ENCODE peak calls at places on chromosomes 11 and 22, in eight cellular contexts. C, N, P, G, A, J, B and R are unnamed samples.

GRCh38 chr22:45910928-45911467 is 66.0 kb downstream of the WNT7B start:
- DNase-seq in C (no peak), N (no peak), P (no peak), G (no peak), A (no peak), J (no peak), B (no peak), R (no peak)

GRCh38 chr11:64084962-64085710 is 49.4 kb downstream of the FLRT1 start:
- DNase-seq in C (no peak), N (no peak), P (no peak), G (no peak), A (no peak), J (no peak), B (no peak), R (no peak)

GRCh38 chr11:103880968-103881367 is 155.5 kb upstream of the DDI1 start:
- DNase-seq in C (no peak), N (no peak), P (no peak), G (no peak), A (no peak), J (no peak), B (no peak), R (no peak)

GRCh38 chr11:2521081-2521480 is 76.3 kb downstream of the KCNQ1 start:
- DNase-seq in C (no peak), N (no peak), P (no peak), G (no peak), A (peak), J (no peak), B (peak), R (peak)

GRCh38 chr11:33778682-33779081 is 4.4 kb upstream of the FBXO3 start:
- DNase-seq in C (no peak), N (peak), P (peak), G (no peak), A (peak), J (no peak), B (no peak), R (no peak)

GRCh38 chr11:3617990-3618389 is 23.8 kb downstream of the ART5 start:
- DNase-seq in C (no peak), N (no peak), P (no peak), G (no peak), A (peak), J (no peak), B (no peak), R (no peak)

GRCh38 chr11:13114566-13115465 is 105.7 kb downstream of the RASSF10 start:
- DNase-seq in C (no peak), N (peak), P (no peak), G (no peak), A (peak), J (no peak), B (no peak), R (no peak)

GRCh38 chr11:117316197-117316961 is at the start of gene BACE1:
- DNase-seq in C (no peak), N (peak), P (peak), G (peak), A (peak), J (no peak), B (no peak), R (no peak)

GRCh38 chr11:58654079-58654907 is 31.8 kb downstream of the CNTF start:
- DNase-seq in C (peak), N (peak), P (peak), G (peak), A (peak), J (no peak), B (peak), R (peak)

GRCh38 chr11:22432331-22433065 is 94.3 kb downstream of the SLC17A6 start:
- DNase-seq in C (peak), N (no peak), P (no peak), G (no peak), A (peak), J (no peak), B (no peak), R (no peak)

GRCh38 chr11:121328967-121329653 is 36.5 kb downstream of the SC5D start:
- DNase-seq in C (no peak), N (no peak), P (no peak), G (no peak), A (no peak), J (no peak), B (no peak), R (no peak)

GRCh38 chr11:9601041-9601875 is 27.8 kb downstream of the WEE1 start:
- DNase-seq in C (peak), N (peak), P (peak), G (no peak), A (peak), J (no peak), B (peak), R (peak)

GRCh38 chr11:119741369-119742262 is 12.6 kb upstream of the NECTIN1 start:
- DNase-seq in C (peak), N (peak), P (no peak), G (peak), A (peak), J (no peak), B (peak), R (peak)

GRCh38 chr11:69880041-69880802 is 61.0 kb upstream of the FGF3 start:
- DNase-seq in C (no peak), N (no peak), P (no peak), G (no peak), A (peak), J (no peak), B (peak), R (peak)

GRCh38 chr11:74025467-74026166 is 16.7 kb upstream of the UCP3 start:
- DNase-seq in C (no peak), N (peak), P (peak), G (no peak), A (no peak), J (no peak), B (no peak), R (no peak)

GRCh38 chr11:26753738-26754504 is 32.1 kb upstream of the SLC5A12 start:
- DNase-seq in C (no peak), N (peak), P (peak), G (peak), A (peak), J (peak), B (no peak), R (no peak)

GRCh38 chr11:119330237-119330636 is 4.1 kb upstream of the RNF26 start:
- DNase-seq in C (no peak), N (no peak), P (no peak), G (no peak), A (no peak), J (no peak), B (no peak), R (no peak)

GRCh38 chr11:125173556-125173955 is 9.0 kb downstream of the PKNOX2 start:
- DNase-seq in C (no peak), N (no peak), P (no peak), G (no peak), A (no peak), J (no peak), B (no peak), R (no peak)

GRCh38 chr11:16859651-16860050 is 121.2 kb downstream of the C11orf58 start:
- DNase-seq in C (no peak), N (no peak), P (no peak), G (no peak), A (no peak), J (no peak), B (no peak), R (no peak)

GRCh38 chr11:1029686-1030085 is 6.8 kb downstream of the MUC6 start:
- DNase-seq in C (no peak), N (no peak), P (no peak), G (no peak), A (peak), J (no peak), B (no peak), R (no peak)

GRCh38 chr22:43891360-43892182 is at the start of gene PNPLA5:
- DNase-seq in C (peak), N (no peak), P (no peak), G (no peak), A (peak), J (no peak), B (no peak), R (no peak)

GRCh38 chr11:26649884-26650283 is 72.0 kb downstream of the SLC5A12 start:
- DNase-seq in C (peak), N (peak), P (peak), G (peak), A (peak), J (no peak), B (no peak), R (no peak)

GRCh38 chr22:32378703-32379272 is 21.1 kb downstream of the RFPL3 start:
- DNase-seq in C (peak), N (peak), P (peak), G (no peak), A (peak), J (no peak), B (no peak), R (no peak)

GRCh38 chr11:123783536-123783935 is 22.6 kb downstream of the OR6M1 start:
- DNase-seq in C (no peak), N (no peak), P (no peak), G (no peak), A (no peak), J (no peak), B (no peak), R (no peak)

GRCh38 chr11:77129841-77130756 is 2.1 kb downstream of the MYO7A start:
- DNase-seq in C (no peak), N (no peak), P (no peak), G (no peak), A (no peak), J (no peak), B (no peak), R (no peak)

GRCh38 chr11:8964324-8965320 is at the start of gene TMEM9B:
- DNase-seq in C (peak), N (peak), P (peak), G (peak), A (peak), J (no peak), B (peak), R (peak)

GRCh38 chr11:1238767-1239595 is 16.1 kb downstream of the MUC5B start:
- DNase-seq in C (no peak), N (no peak), P (no peak), G (peak), A (peak), J (no peak), B (no peak), R (no peak)

GRCh38 chr11:76740772-76741171 is 42.4 kb upstream of the TSKU start:
- DNase-seq in C (no peak), N (no peak), P (no peak), G (no peak), A (no peak), J (no peak), B (no peak), R (no peak)

GRCh38 chr11:14582835-14583234 is 60.8 kb upstream of the PDE3B start:
- DNase-seq in C (no peak), N (no peak), P (no peak), G (no peak), A (no peak), J (no peak), B (no peak), R (no peak)

GRCh38 chr22:35785181-35785923 is 67.7 kb downstream of the APOL5 start:
- DNase-seq in C (no peak), N (peak), P (no peak), G (no peak), A (no peak), J (no peak), B (no peak), R (no peak)

GRCh38 chr11:32137263-32137662 is 46.4 kb downstream of the RCN1 start:
- DNase-seq in C (no peak), N (peak), P (peak), G (peak), A (no peak), J (no peak), B (no peak), R (no peak)

GRCh38 chr11:119307974-119308373 is 9.0 kb downstream of the MCAM start:
- DNase-seq in C (no peak), N (no peak), P (no peak), G (no peak), A (no peak), J (no peak), B (no peak), R (no peak)

GRCh38 chr11:115578275-115578674 is 74.1 kb upstream of the CADM1 start:
- DNase-seq in C (no peak), N (no peak), P (no peak), G (no peak), A (no peak), J (no peak), B (no peak), R (no peak)

GRCh38 chr22:31970490-31971444 is 26.4 kb downstream of the YWHAH start:
- DNase-seq in C (peak), N (peak), P (peak), G (peak), A (peak), J (no peak), B (peak), R (peak)

GRCh38 chr11:63553759-63554158 is 9.4 kb downstream of the PLAAT2 start:
- DNase-seq in C (peak), N (peak), P (no peak), G (no peak), A (no peak), J (no peak), B (peak), R (peak)

GRCh38 chr11:93967258-93967657 is 53.9 kb upstream of the HEPHL1 start:
- DNase-seq in C (no peak), N (no peak), P (no peak), G (no peak), A (no peak), J (no peak), B (no peak), R (no peak)

GRCh38 chr22:36325163-36326031 is 62.4 kb downstream of the MYH9 start:
- DNase-seq in C (no peak), N (peak), P (peak), G (peak), A (no peak), J (no peak), B (no peak), R (no peak)

GRCh38 chr22:30127749-30128166 is 47.5 kb downstream of the HORMAD2 start:
- DNase-seq in C (no peak), N (peak), P (no peak), G (no peak), A (no peak), J (no peak), B (no peak), R (no peak)

GRCh38 chr11:116993599-116993998 is 104.6 kb downstream of the SIK3 start:
- DNase-seq in C (no peak), N (no peak), P (no peak), G (no peak), A (no peak), J (no peak), B (no peak), R (peak)